ENCODE peak calls at places on chromosome 13, in eight cellular contexts. F, I, H, W, Z, U, R and J are unnamed samples.
A peak's percentile ranks its signal among the peaks of the same experiment; 100 is the strongest.

GRCh38 chr13:25971499-25972145 is 80.2 kb downstream of the SHISA2 start:
- DNase-seq in F (no peak), I (no peak), H (no peak), W (no peak), Z (no peak), U (no peak), R (peak; percentile 7), J (no peak)

GRCh38 chr13:30906411-30906990 is 430 bp downstream of the MEDAG start:
- DNase-seq in F (no peak), I (peak; percentile 60), H (no peak), W (no peak), Z (no peak), U (no peak), R (no peak), J (no peak)

GRCh38 chr13:28885191-28885590 is 65.1 kb downstream of the MTUS2 start:
- DNase-seq in F (no peak), I (no peak), H (no peak), W (no peak), Z (no peak), U (no peak), R (no peak), J (no peak)

GRCh38 chr13:25347156-25347555 is 24.6 kb upstream of the ATP8A2 start:
- DNase-seq in F (no peak), I (no peak), H (no peak), W (no peak), Z (no peak), U (no peak), R (no peak), J (no peak)

GRCh38 chr13:86633346-86633745 is 834.1 kb upstream of the SLITRK6 start:
- DNase-seq in F (no peak), I (no peak), H (no peak), W (no peak), Z (no peak), U (no peak), R (no peak), J (no peak)

GRCh38 chr13:98293570-98294142 is 116.6 kb upstream of the RNF113B start:
- DNase-seq in F (no peak), I (no peak), H (no peak), W (no peak), Z (peak; percentile 49), U (no peak), R (no peak), J (no peak)

GRCh38 chr13:42807236-42807635 is 25.9 kb downstream of the FAM216B start:
- DNase-seq in F (no peak), I (no peak), H (no peak), W (no peak), Z (no peak), U (no peak), R (no peak), J (no peak)

GRCh38 chr13:50378513-50378970 is 363.3 kb downstream of the KCNRG start:
- DNase-seq in F (no peak), I (no peak), H (no peak), W (no peak), Z (no peak), U (no peak), R (no peak), J (no peak)

GRCh38 chr13:37645181-37645580 is 46.6 kb upstream of the POSTN start:
- DNase-seq in F (no peak), I (peak; percentile 63), H (no peak), W (no peak), Z (peak; percentile 33), U (no peak), R (no peak), J (no peak)

GRCh38 chr13:29847501-29847983 is 2.9 kb downstream of the UBL3 start:
- DNase-seq in F (no peak), I (no peak), H (no peak), W (peak; percentile 24), Z (peak; percentile 69), U (no peak), R (peak; percentile 4), J (peak; percentile 55)

GRCh38 chr13:27053902-27054595 is 117.6 kb downstream of the USP12 start:
- DNase-seq in F (no peak), I (no peak), H (no peak), W (no peak), Z (peak; percentile 77), U (no peak), R (peak; percentile 88), J (peak; percentile 90)

GRCh38 chr13:93687261-93687660 is 460.7 kb downstream of the GPC6 start:
- DNase-seq in F (no peak), I (no peak), H (no peak), W (no peak), Z (no peak), U (no peak), R (no peak), J (no peak)

GRCh38 chr13:27211771-27212364 is 39.5 kb upstream of the RPL21 start:
- DNase-seq in F (no peak), I (no peak), H (no peak), W (no peak), Z (peak; percentile 36), U (no peak), R (peak; percentile 92), J (peak; percentile 73)

GRCh38 chr13:66657165-66657895 is 572.8 kb downstream of the PCDH9 start:
- DNase-seq in F (peak; percentile 25), I (no peak), H (no peak), W (no peak), Z (peak; percentile 88), U (no peak), R (peak; percentile 98), J (peak; percentile 100)

GRCh38 chr13:80100636-80101035 is 240.3 kb downstream of the SPRY2 start:
- DNase-seq in F (no peak), I (no peak), H (no peak), W (no peak), Z (no peak), U (no peak), R (no peak), J (no peak)

GRCh38 chr13:78298657-78299056 is 304.7 kb downstream of the POU4F1 start:
- DNase-seq in F (no peak), I (no peak), H (no peak), W (no peak), Z (no peak), U (no peak), R (no peak), J (peak; percentile 36)

GRCh38 chr13:73715114-73715909 is 418.9 kb downstream of the KLF12 start:
- DNase-seq in F (no peak), I (no peak), H (no peak), W (no peak), Z (no peak), U (no peak), R (no peak), J (peak; percentile 68)

GRCh38 chr13:62684359-62684758 is 1268.7 kb upstream of the PCDH20 start:
- DNase-seq in F (no peak), I (no peak), H (no peak), W (no peak), Z (no peak), U (no peak), R (no peak), J (no peak)

GRCh38 chr13:51218691-51219090 is 3.5 kb upstream of the FAM124A start:
- DNase-seq in F (no peak), I (no peak), H (no peak), W (no peak), Z (no peak), U (no peak), R (no peak), J (no peak)

GRCh38 chr13:33676700-33677048 is 141.3 kb upstream of the RFC3 start:
- DNase-seq in F (peak; percentile 54), I (no peak), H (no peak), W (peak; percentile 58), Z (peak; percentile 79), U (no peak), R (peak; percentile 53), J (peak; percentile 66)

GRCh38 chr13:98548230-98548629 is 28.7 kb downstream of the STK24 start:
- DNase-seq in F (no peak), I (no peak), H (no peak), W (no peak), Z (no peak), U (no peak), R (no peak), J (no peak)

GRCh38 chr13:98565726-98566577 is 11.0 kb downstream of the STK24 start:
- DNase-seq in F (no peak), I (no peak), H (no peak), W (peak; percentile 77), Z (no peak), U (no peak), R (peak; percentile 47), J (no peak)

GRCh38 chr13:40910324-40911050 is 108.6 kb downstream of the ELF1 start:
- DNase-seq in F (no peak), I (no peak), H (no peak), W (no peak), Z (peak; percentile 26), U (no peak), R (no peak), J (peak; percentile 44)

GRCh38 chr13:24032252-24032651 is 128.3 kb upstream of the SPATA13 start:
- DNase-seq in F (no peak), I (no peak), H (no peak), W (no peak), Z (peak; percentile 86), U (no peak), R (no peak), J (no peak)
- H3K4me3 ChIP-seq in F (no peak overlapping the region), I (no peak overlapping the region), H (no peak overlapping the region), W (no peak overlapping the region), Z (peak overlapping the region; percentile 68), U (no peak overlapping the region), R (no peak overlapping the region), J (no peak overlapping the region)

GRCh38 chr13:111847964-111848363 is 219.0 kb upstream of the SOX1 start:
- DNase-seq in F (no peak), I (no peak), H (no peak), W (no peak), Z (no peak), U (no peak), R (no peak), J (no peak)
- H3K27me3 ChIP-seq in F (peaks cover 29% of the 10 kb centered on the region), I (no peaks in the 10 kb centered on the region), H (no peaks in the 10 kb centered on the region), W (peaks cover 24% of the 10 kb centered on the region), Z (no peaks in the 10 kb centered on the region), U (peaks cover 14% of the 10 kb centered on the region), R (no peaks in the 10 kb centered on the region), J (no peaks in the 10 kb centered on the region)

DNA sequence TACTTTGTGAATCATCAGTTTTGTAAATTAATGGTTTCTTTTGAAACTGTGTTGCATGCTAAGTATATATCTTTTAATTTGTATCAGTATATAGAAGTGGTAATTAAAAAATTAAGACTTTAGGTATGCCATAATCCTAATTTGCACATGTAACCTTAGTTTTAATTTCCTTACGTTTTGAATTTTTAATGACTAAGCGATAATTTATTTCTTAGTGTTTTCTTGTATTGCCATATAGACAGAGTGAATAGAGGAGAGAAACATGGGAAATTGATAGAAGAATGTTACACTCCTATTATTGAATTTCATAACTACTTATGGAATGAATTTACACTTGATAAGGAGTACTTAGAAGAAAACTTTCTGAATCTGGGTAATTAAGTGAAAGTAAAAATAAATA is 29.5 kb downstream of the LPAR6 start:
- DNase-seq in F (no peak), I (no peak), H (no peak), W (no peak), Z (no peak), U (no peak), R (no peak), J (no peak)
- H3K4me3 ChIP-seq in F (no peak overlapping the region), I (no peak overlapping the region), H (no peak overlapping the region), W (no peak overlapping the region), Z (no peak overlapping the region), U (no peak overlapping the region), R (no peak overlapping the region), J (no peak overlapping the region)

DNA sequence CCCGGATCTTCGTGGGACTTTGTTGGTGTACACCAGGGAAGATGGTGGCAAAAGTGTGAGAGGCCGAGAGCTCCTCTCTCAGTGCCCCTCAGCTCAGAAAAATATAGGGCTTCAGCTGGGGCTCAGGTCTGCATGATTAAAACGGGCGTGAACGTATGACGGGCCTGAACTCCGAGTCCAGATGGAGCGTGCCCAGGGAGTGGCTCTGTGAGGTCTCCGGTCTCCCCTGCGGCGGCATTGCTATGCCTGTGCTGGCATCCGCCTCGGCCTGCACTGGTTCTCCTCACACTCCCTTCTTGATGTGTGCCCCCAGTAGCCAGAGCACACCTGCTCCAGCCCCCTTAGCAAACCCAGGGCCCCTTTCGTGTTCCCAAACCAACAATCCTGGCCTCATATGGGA is 82.0 kb downstream of the TEX29 start:
- DNase-seq in F (no peak), I (no peak), H (no peak), W (no peak), Z (no peak), U (no peak), R (no peak), J (no peak)
- H3K27me3 ChIP-seq in F (peaks cover 32% of the 10 kb centered on the region), I (no peaks in the 10 kb centered on the region), H (no peaks in the 10 kb centered on the region), W (peaks cover 10% of the 10 kb centered on the region), Z (peaks cover 33% of the 10 kb centered on the region), U (peaks cover 57% of the 10 kb centered on the region), R (no peaks in the 10 kb centered on the region), J (no peaks in the 10 kb centered on the region)